ENCODE peak calls at places on chromosomes 5 and 9, in six cellular contexts. One of them, this sample, is unnamed.

GRCh38 chr9:75229605-75230332 is 141.5 kb downstream of the OSTF1 start:
- DNase-seq in mesendoderm: peak; percentile 14
- DNase-seq in transverse colon: peak; percentile 77
- DNase-seq in effector memory CD4-positive, alpha-beta T cell: no peak
- DNase-seq in endodermal cell: no peak
- DNase-seq in neuronal stem cell: no peak
- DNase-seq in this sample: no peak

GRCh38 chr5:113294341-113295110 is 140.3 kb downstream of the TSSK1B start:
- DNase-seq in mesendoderm: peak; percentile 93
- DNase-seq in transverse colon: peak; percentile 88
- DNase-seq in effector memory CD4-positive, alpha-beta T cell: peak; percentile 58
- DNase-seq in endodermal cell: peak; percentile 94
- DNase-seq in neuronal stem cell: peak; percentile 67
- DNase-seq in this sample: peak; percentile 63

GRCh38 chr9:117555964-117556629 is 141.2 kb upstream of the ASTN2 start:
- DNase-seq in mesendoderm: peak; percentile 85
- DNase-seq in transverse colon: peak; percentile 71
- DNase-seq in effector memory CD4-positive, alpha-beta T cell: no peak
- DNase-seq in endodermal cell: peak; percentile 95
- DNase-seq in neuronal stem cell: peak; percentile 17
- DNase-seq in this sample: no peak

GRCh38 chr5:154078305-154078704 is 39.5 kb downstream of the MFAP3 start:
- DNase-seq in mesendoderm: no peak
- DNase-seq in transverse colon: no peak
- DNase-seq in effector memory CD4-positive, alpha-beta T cell: no peak
- DNase-seq in endodermal cell: no peak
- DNase-seq in neuronal stem cell: no peak
- DNase-seq in this sample: no peak

GRCh38 chr5:34682926-34683623 is 26.9 kb downstream of the RAI14 start:
- DNase-seq in mesendoderm: no peak
- DNase-seq in transverse colon: peak; percentile 9
- DNase-seq in effector memory CD4-positive, alpha-beta T cell: no peak
- DNase-seq in endodermal cell: no peak
- DNase-seq in neuronal stem cell: no peak
- DNase-seq in this sample: no peak

GRCh38 chr5:174159327-174160247 is 114.1 kb downstream of the NSG2 start:
- DNase-seq in mesendoderm: peak; percentile 88
- DNase-seq in transverse colon: no peak
- DNase-seq in effector memory CD4-positive, alpha-beta T cell: no peak
- DNase-seq in endodermal cell: peak; percentile 46
- DNase-seq in neuronal stem cell: no peak
- DNase-seq in this sample: no peak

GRCh38 chr5:56501949-56502557 is 268.9 kb upstream of the ANKRD55 start:
- DNase-seq in mesendoderm: no peak
- DNase-seq in transverse colon: no peak
- DNase-seq in effector memory CD4-positive, alpha-beta T cell: no peak
- DNase-seq in endodermal cell: no peak
- DNase-seq in neuronal stem cell: no peak
- DNase-seq in this sample: no peak

GRCh38 chr9:34459941-34460340 is 1.3 kb downstream of the DNAI1 start:
- DNase-seq in mesendoderm: no peak
- DNase-seq in transverse colon: no peak
- DNase-seq in effector memory CD4-positive, alpha-beta T cell: no peak
- DNase-seq in endodermal cell: no peak
- DNase-seq in neuronal stem cell: no peak
- DNase-seq in this sample: no peak

GRCh38 chr9:132878695-132879064 is at the start of gene SPACA9:
- DNase-seq in mesendoderm: peak; percentile 58
- DNase-seq in transverse colon: peak; percentile 72
- DNase-seq in effector memory CD4-positive, alpha-beta T cell: peak; percentile 3
- DNase-seq in endodermal cell: peak; percentile 83
- DNase-seq in neuronal stem cell: peak; percentile 46
- DNase-seq in this sample: peak; percentile 50

GRCh38 chr5:72623936-72624335 is 116.7 kb upstream of the ZNF366 start:
- DNase-seq in mesendoderm: no peak
- DNase-seq in transverse colon: no peak
- DNase-seq in effector memory CD4-positive, alpha-beta T cell: no peak
- DNase-seq in endodermal cell: no peak
- DNase-seq in neuronal stem cell: no peak
- DNase-seq in this sample: no peak

GRCh38 chr5:107555425-107556090 is 115.2 kb downstream of the EFNA5 start:
- DNase-seq in mesendoderm: no peak
- DNase-seq in transverse colon: no peak
- DNase-seq in effector memory CD4-positive, alpha-beta T cell: no peak
- DNase-seq in endodermal cell: no peak
- DNase-seq in neuronal stem cell: no peak
- DNase-seq in this sample: no peak

GRCh38 chr5:107557051-107557658 is 113.6 kb downstream of the EFNA5 start:
- DNase-seq in mesendoderm: peak; percentile 95
- DNase-seq in transverse colon: no peak
- DNase-seq in effector memory CD4-positive, alpha-beta T cell: no peak
- DNase-seq in endodermal cell: peak; percentile 67
- DNase-seq in neuronal stem cell: no peak
- DNase-seq in this sample: no peak

GRCh38 chr5:107556575-107556974 is 114.2 kb downstream of the EFNA5 start:
- DNase-seq in mesendoderm: no peak
- DNase-seq in transverse colon: no peak
- DNase-seq in effector memory CD4-positive, alpha-beta T cell: no peak
- DNase-seq in endodermal cell: no peak
- DNase-seq in neuronal stem cell: no peak
- DNase-seq in this sample: no peak

GRCh38 chr5:107553063-107553676 is 117.6 kb downstream of the EFNA5 start:
- DNase-seq in mesendoderm: no peak
- DNase-seq in transverse colon: no peak
- DNase-seq in effector memory CD4-positive, alpha-beta T cell: no peak
- DNase-seq in endodermal cell: no peak
- DNase-seq in neuronal stem cell: no peak
- DNase-seq in this sample: no peak

DNA sequence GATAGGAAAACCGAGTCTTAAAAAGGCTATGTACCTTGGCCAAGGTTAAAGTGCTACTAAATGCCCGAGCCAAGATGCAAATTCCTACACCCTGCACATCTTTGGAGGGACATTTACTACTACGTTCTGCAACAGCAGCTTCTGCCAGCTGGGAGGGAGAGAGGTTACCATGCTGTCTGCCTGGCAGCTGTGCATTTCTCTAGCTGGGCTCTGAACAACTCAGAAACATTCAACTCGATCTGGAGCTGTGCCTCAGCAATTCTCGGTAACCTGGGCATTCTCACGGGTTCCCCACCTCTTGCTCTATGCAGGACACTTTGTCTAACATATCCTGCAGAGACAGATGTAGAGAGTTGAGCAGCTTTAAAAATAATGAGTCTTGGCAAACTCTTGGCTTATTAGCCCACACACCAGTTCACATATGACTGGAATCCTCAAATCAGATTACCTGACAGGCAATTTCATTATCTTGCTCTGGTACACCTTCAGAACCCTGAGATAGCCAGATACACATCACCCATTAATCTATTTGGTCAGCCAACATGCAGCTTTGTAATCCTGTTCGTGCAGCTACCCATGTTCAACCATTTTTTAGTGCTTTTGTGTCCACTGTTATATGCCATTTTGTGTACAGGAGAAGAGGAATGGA is 115.8 kb downstream of the EFNA5 start:
- DNase-seq in mesendoderm: no peak
- DNase-seq in transverse colon: no peak
- DNase-seq in effector memory CD4-positive, alpha-beta T cell: no peak
- DNase-seq in endodermal cell: no peak
- DNase-seq in neuronal stem cell: no peak
- DNase-seq in this sample: no peak
- H3K4me1 ChIP-seq in mesendoderm: peaks cover 2% of the 10 kb centered on the region
- H3K4me1 ChIP-seq in transverse colon: no peaks in the 10 kb centered on the region
- H3K4me1 ChIP-seq in effector memory CD4-positive, alpha-beta T cell: no peaks in the 10 kb centered on the region
- H3K4me1 ChIP-seq in endodermal cell: peaks cover 20% of the 10 kb centered on the region
- H3K4me1 ChIP-seq in neuronal stem cell: peaks cover 29% of the 10 kb centered on the region
- H3K4me1 ChIP-seq in this sample: no peaks in the 10 kb centered on the region

GRCh38 chr5:171647900-171648253 is 137.7 kb upstream of the SMIM23 start:
- DNase-seq in mesendoderm: no peak
- DNase-seq in transverse colon: no peak
- DNase-seq in effector memory CD4-positive, alpha-beta T cell: no peak
- DNase-seq in endodermal cell: no peak
- DNase-seq in neuronal stem cell: no peak
- DNase-seq in this sample: no peak
- H3K27ac ChIP-seq in mesendoderm: no peak overlapping the region
- H3K27ac ChIP-seq in transverse colon: no peak overlapping the region
- H3K27ac ChIP-seq in effector memory CD4-positive, alpha-beta T cell: no peak overlapping the region
- H3K27ac ChIP-seq in endodermal cell: no peak overlapping the region
- H3K27ac ChIP-seq in neuronal stem cell: no peak overlapping the region
- H3K27ac ChIP-seq in this sample: no peak overlapping the region

GRCh38 chr5:96861044-96861443 is 15.3 kb upstream of the ERAP2 start:
- DNase-seq in mesendoderm: no peak
- DNase-seq in transverse colon: no peak
- DNase-seq in effector memory CD4-positive, alpha-beta T cell: no peak
- DNase-seq in endodermal cell: no peak
- DNase-seq in neuronal stem cell: no peak
- DNase-seq in this sample: no peak
- H3K4me1 ChIP-seq in mesendoderm: no peaks in the 10 kb centered on the region
- H3K4me1 ChIP-seq in transverse colon: no peaks in the 10 kb centered on the region
- H3K4me1 ChIP-seq in effector memory CD4-positive, alpha-beta T cell: no peaks in the 10 kb centered on the region
- H3K4me1 ChIP-seq in endodermal cell: peaks cover 6% of the 10 kb centered on the region
- H3K4me1 ChIP-seq in neuronal stem cell: no peaks in the 10 kb centered on the region
- H3K4me1 ChIP-seq in this sample: no peaks in the 10 kb centered on the region

DNA sequence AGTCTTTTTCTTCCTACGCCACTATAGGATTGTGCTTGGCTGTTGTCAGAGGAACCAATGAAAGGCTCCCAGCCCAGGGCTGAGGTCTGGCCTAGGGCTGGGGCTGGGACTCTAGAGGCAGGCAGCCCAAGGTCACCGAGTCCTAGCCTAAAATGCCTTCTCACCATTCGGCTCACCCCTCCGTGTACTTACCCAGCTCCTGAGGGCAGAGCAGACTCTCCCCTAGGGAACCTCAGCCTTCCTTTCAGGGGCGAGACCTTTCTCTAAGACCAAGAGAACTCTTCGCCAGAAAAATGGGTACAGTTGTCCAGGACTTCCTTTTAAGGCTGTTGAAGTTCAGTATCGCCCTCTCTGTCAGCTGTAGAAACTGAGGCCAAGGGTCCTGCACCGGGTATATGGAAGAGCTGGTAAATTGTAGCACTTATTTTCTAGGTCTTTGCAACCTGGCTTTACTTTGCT is 1.7 kb upstream of the SPRY4 start:
- DNase-seq in mesendoderm: no peak
- DNase-seq in transverse colon: no peak
- DNase-seq in effector memory CD4-positive, alpha-beta T cell: no peak
- DNase-seq in endodermal cell: no peak
- DNase-seq in neuronal stem cell: no peak
- DNase-seq in this sample: no peak
- H3K27ac ChIP-seq in mesendoderm: peak overlapping the region; percentile 100
- H3K27ac ChIP-seq in transverse colon: peak overlapping the region; percentile 90
- H3K27ac ChIP-seq in effector memory CD4-positive, alpha-beta T cell: no peak overlapping the region
- H3K27ac ChIP-seq in endodermal cell: peak overlapping the region; percentile 92
- H3K27ac ChIP-seq in neuronal stem cell: peak overlapping the region; percentile 86
- H3K27ac ChIP-seq in this sample: peak overlapping the region; percentile 38

DNA sequence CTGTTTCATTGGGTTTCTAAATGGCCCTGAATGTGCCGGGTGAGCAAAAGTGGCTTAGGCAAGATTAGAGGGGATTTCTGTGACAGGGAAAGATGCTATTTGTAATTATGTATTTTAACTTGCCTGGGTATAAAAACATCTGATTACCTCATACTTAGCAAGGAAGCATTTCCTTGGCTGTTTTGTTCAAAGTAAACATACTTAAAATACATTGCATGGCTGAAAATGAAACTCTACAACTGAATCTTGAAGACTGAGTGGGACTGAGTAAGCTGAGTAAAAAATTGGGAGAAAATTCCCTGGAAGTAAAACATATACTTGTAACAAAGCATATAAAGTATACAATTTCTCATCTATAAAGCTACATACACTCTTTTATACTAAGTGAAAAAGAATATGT is 197.5 kb downstream of the IRX1 start:
- DNase-seq in mesendoderm: no peak
- DNase-seq in transverse colon: no peak
- DNase-seq in effector memory CD4-positive, alpha-beta T cell: no peak
- DNase-seq in endodermal cell: no peak
- DNase-seq in neuronal stem cell: no peak
- DNase-seq in this sample: no peak
- H3K4me1 ChIP-seq in mesendoderm: no peaks in the 10 kb centered on the region
- H3K4me1 ChIP-seq in transverse colon: no peaks in the 10 kb centered on the region
- H3K4me1 ChIP-seq in effector memory CD4-positive, alpha-beta T cell: no peaks in the 10 kb centered on the region
- H3K4me1 ChIP-seq in endodermal cell: no peaks in the 10 kb centered on the region
- H3K4me1 ChIP-seq in neuronal stem cell: peaks cover 17% of the 10 kb centered on the region
- H3K4me1 ChIP-seq in this sample: no peaks in the 10 kb centered on the region

DNA sequence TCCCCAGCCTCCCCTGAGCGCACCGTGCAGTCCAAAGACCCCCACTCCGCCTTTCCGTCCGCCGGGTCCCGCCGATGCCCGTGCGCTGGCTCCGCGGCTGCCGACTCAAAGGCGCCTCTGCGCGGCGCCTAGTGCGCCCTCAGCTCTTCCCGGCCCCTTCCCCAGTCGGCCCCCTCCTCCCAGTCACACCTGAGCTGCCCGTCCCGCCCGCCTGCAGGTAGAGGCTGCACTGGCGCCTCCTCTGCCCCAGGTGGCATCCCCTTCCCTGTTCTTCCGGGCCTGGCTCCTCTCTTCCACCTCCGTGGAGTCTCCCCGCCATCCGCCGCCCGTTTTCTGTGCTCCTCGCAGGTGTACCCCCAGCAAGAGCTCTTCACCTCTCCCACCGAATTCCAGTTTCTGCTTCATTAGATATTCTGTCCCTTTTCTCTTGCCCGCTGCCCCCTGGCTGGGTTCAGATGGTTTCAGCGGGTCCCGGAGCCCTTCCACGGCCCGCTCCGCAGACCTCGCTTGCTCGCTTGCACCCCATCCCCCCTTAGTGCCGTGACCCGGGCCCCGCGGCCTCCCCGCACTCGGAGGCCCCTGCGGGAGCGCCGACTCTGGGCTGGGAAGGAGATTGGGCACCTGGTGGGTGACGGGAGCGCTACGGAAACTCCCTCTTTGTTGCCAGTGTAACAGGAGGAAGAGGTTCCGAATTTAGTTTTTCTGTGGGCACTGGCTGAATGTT is 707 bp downstream of the SLC44A1 start:
- DNase-seq in mesendoderm: peak; percentile 90
- DNase-seq in transverse colon: peak; percentile 82
- DNase-seq in effector memory CD4-positive, alpha-beta T cell: peak; percentile 24
- DNase-seq in endodermal cell: peak; percentile 95
- DNase-seq in neuronal stem cell: peak; percentile 32
- DNase-seq in this sample: peak; percentile 22
- H3K27ac ChIP-seq in mesendoderm: peak overlapping the region; percentile 96
- H3K27ac ChIP-seq in transverse colon: peak overlapping the region; percentile 97
- H3K27ac ChIP-seq in effector memory CD4-positive, alpha-beta T cell: peak overlapping the region; percentile 63
- H3K27ac ChIP-seq in endodermal cell: no peak overlapping the region
- H3K27ac ChIP-seq in neuronal stem cell: no peak overlapping the region
- H3K27ac ChIP-seq in this sample: no peak overlapping the region

DNA sequence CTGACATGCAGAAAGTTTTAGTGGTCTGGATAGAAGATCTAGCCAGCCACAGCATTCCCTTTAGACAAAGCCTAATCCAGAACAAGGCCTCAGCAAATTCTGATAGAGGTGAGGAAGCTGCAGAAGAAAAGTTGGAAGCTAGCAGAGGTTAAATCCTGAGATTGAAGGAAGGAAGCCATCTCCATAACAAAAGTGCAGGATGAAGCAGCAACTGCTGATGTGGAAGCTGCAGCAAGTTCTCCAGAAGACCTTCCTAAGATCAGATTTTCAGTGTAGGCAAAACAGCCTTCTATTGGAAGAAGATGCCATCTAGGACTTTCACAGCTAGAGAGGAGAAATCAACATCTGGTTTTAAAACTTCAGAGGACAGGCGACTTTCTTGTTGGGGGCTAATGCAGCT is 77.5 kb downstream of the TRIO start:
- DNase-seq in mesendoderm: no peak
- DNase-seq in transverse colon: no peak
- DNase-seq in effector memory CD4-positive, alpha-beta T cell: no peak
- DNase-seq in endodermal cell: no peak
- DNase-seq in neuronal stem cell: no peak
- DNase-seq in this sample: no peak
- H3K4me1 ChIP-seq in mesendoderm: peaks cover 13% of the 10 kb centered on the region
- H3K4me1 ChIP-seq in transverse colon: peaks cover 62% of the 10 kb centered on the region
- H3K4me1 ChIP-seq in effector memory CD4-positive, alpha-beta T cell: no peaks in the 10 kb centered on the region
- H3K4me1 ChIP-seq in endodermal cell: peaks cover 5% of the 10 kb centered on the region
- H3K4me1 ChIP-seq in neuronal stem cell: peaks cover 6% of the 10 kb centered on the region
- H3K4me1 ChIP-seq in this sample: no peaks in the 10 kb centered on the region